ENCODE peak calls at places on chromosomes 4 and X, in seven cellular contexts. L is B cell, T is IMR-90, J is AG10803, H is cardiac muscle cell, X is lower lobe of right lung, C is psoas muscle. E is an unnamed sample.

GRCh38 chrX:3743821-3744439 is 30.5 kb upstream of the PRKX start:
- DNase-seq in L (no peak), T (no peak), J (no peak), H (no peak), X (no peak), C (no peak), E (no peak)

GRCh38 chrX:21400408-21401121 is 26.3 kb downstream of the CNKSR2 start:
- DNase-seq in L (no peak), T (no peak), J (no peak), H (no peak), X (no peak), C (no peak), E (no peak)

GRCh38 chr4:82748781-82749504 is 49.7 kb downstream of the SCD5 start:
- DNase-seq in L (no peak), T (peak; percentile 23), J (no peak), H (peak; percentile 66), X (no peak), C (no peak), E (no peak)

GRCh38 chrX:70262952-70263567 is 3.1 kb upstream of the P2RY4 start:
- DNase-seq in L (no peak), T (peak; percentile 28), J (peak; percentile 19), H (peak; percentile 48), X (no peak), C (no peak), E (peak; percentile 59)

GRCh38 chrX:13607996-13608365 is 38.6 kb downstream of the EGFL6 start:
- DNase-seq in L (no peak), T (no peak), J (no peak), H (no peak), X (no peak), C (no peak), E (no peak)

GRCh38 chr4:14379148-14379547 is 623.1 kb upstream of the CPEB2 start:
- DNase-seq in L (no peak), T (no peak), J (no peak), H (no peak), X (no peak), C (no peak), E (no peak)

GRCh38 chr4:120155287-120155686 is 88.6 kb upstream of the MAD2L1 start:
- DNase-seq in L (no peak), T (no peak), J (peak; percentile 15), H (no peak), X (no peak), C (no peak), E (no peak)

GRCh38 chr4:122783301-122784215 is 43.1 kb upstream of the FGF2 start:
- DNase-seq in L (no peak), T (peak; percentile 87), J (peak; percentile 99), H (peak; percentile 94), X (peak; percentile 55), C (peak; percentile 48), E (peak; percentile 82)

GRCh38 chrX:56281789-56282188 is 49.6 kb downstream of the KLF8 start:
- DNase-seq in L (no peak), T (peak; percentile 16), J (peak; percentile 13), H (peak; percentile 36), X (no peak), C (no peak), E (no peak)

GRCh38 chr4:128386761-128387599 is 99.4 kb upstream of the PGRMC2 start:
- DNase-seq in L (no peak), T (peak; percentile 97), J (peak; percentile 99), H (peak; percentile 97), X (peak; percentile 75), C (peak; percentile 93), E (peak; percentile 97)

GRCh38 chrX:40646489-40647306 is 663 bp downstream of the CXorf38 start:
- DNase-seq in L (no peak), T (peak; percentile 43), J (peak; percentile 28), H (peak; percentile 20), X (peak; percentile 66), C (peak; percentile 52), E (peak; percentile 43)

GRCh38 chrX:110836982-110837381 is 41.4 kb upstream of the CHRDL1 start:
- DNase-seq in L (no peak), T (no peak), J (no peak), H (peak; percentile 0), X (no peak), C (no peak), E (no peak)
- TF ChIP-seq CTCF in L (no peak), T (no peak), J (no peak), H (peak; percentile 17), X (no peak), C (no peak), E (no peak)

GRCh38 chr4:118836763-118837507 is 1.0 kb upstream of the SEC24D start:
- DNase-seq in L (no peak), T (no peak), J (no peak), H (no peak), X (no peak), C (no peak), E (no peak)

GRCh38 chr4:118834070-118834469 is 1.9 kb downstream of the SEC24D start:
- DNase-seq in L (no peak), T (no peak), J (no peak), H (peak; percentile 29), X (no peak), C (no peak), E (no peak)

GRCh38 chr4:118834960-118835895 is 698 bp downstream of the SEC24D start:
- DNase-seq in L (peak; percentile 57), T (peak; percentile 94), J (peak; percentile 90), H (peak; percentile 88), X (peak; percentile 78), C (peak; percentile 65), E (peak; percentile 88)

GRCh38 chr4:118833192-118833820 is 2.6 kb downstream of the SEC24D start:
- DNase-seq in L (no peak), T (no peak), J (no peak), H (no peak), X (no peak), C (no peak), E (no peak)

DNA sequence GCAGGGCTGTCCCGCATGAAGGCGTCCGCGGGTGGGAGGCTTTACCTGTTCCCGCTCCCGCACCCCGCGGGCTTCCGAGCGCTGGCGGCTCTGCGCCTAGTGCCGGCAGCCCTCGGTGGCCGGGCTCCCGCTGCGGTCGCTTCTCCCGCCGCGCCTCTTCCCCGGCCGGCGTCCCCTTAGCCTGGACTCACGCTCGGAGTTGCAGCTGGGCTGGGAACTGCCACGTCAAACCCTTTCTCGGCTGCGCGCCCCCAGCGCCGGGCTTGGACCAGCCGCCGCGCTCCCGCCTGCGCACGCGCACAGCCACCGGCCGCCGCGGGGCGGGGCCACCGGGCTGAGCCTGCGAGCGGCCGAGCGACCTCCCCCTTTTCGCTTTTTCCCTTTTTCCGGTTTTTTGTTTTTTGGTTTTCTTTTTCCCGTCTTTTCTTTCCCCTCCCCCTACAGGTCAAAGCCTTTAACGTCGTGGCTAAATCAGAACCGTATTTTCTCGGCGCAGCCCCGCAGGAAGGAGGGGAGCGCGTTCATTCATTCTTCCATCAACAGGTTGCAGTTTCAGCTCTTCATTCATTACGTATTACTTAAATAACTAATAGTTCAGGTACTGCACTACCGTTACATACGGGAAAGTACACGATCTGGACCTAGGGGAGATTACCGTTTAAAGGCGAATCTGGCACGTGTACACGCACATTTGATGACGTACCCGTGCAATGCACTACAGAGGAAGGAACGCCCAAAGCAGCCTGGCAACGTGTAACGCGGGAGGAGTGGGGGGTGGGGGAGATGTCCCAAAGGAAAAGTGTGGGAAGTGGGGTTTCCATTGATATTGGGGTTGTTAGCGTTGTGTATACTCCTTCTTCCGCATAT is at the start of gene SEC24D:
- DNase-seq in L (peak; percentile 80), T (peak; percentile 87), J (peak; percentile 85), H (peak; percentile 92), X (peak; percentile 92), C (peak; percentile 92), E (peak; percentile 84)
- TF ChIP-seq CTCF in L (peak; percentile 11), T (peak; percentile 12), J (no peak), H (no peak), X (peak; percentile 24), C (no peak), E (no peak)

DNA sequence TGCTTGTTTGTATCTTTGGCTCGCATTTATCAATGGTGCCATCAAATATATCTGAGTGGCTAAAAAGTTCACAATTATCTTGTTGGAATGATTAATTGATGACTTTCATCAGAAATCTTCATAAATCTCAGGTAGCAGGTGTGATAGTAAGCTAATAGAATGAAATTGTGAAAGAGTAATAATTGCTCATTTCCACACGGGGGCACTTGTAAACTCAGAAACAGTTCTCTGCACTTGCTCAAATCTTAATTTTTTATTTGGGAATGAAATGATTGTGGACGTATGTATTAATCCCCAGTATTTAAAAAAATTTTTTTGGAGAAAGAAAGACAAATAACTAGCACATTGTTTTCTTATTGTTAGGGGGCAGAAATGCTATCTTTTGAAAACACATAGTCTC is 132.8 kb downstream of the DTHD1 start:
- DNase-seq in L (no peak), T (no peak), J (no peak), H (no peak), X (no peak), C (no peak), E (no peak)
- TF ChIP-seq CTCF in L (no peak), T (no peak), J (no peak), H (no peak), X (peak; percentile 26), C (no peak), E (peak; percentile 24)

GRCh38 chr4:111046811-111047210 is 423.9 kb upstream of the PITX2 start:
- DNase-seq in L (no peak), T (no peak), J (no peak), H (no peak), X (no peak), C (no peak), E (no peak)

GRCh38 chr4:111043286-111043685 is 420.4 kb upstream of the PITX2 start:
- DNase-seq in L (no peak), T (no peak), J (no peak), H (no peak), X (no peak), C (no peak), E (no peak)

GRCh38 chr4:111040904-111041303 is 418.0 kb upstream of the PITX2 start:
- DNase-seq in L (no peak), T (no peak), J (no peak), H (no peak), X (no peak), C (no peak), E (no peak)

GRCh38 chr4:111048316-111048715 is 425.4 kb upstream of the PITX2 start:
- DNase-seq in L (no peak), T (no peak), J (no peak), H (no peak), X (no peak), C (no peak), E (no peak)

DNA sequence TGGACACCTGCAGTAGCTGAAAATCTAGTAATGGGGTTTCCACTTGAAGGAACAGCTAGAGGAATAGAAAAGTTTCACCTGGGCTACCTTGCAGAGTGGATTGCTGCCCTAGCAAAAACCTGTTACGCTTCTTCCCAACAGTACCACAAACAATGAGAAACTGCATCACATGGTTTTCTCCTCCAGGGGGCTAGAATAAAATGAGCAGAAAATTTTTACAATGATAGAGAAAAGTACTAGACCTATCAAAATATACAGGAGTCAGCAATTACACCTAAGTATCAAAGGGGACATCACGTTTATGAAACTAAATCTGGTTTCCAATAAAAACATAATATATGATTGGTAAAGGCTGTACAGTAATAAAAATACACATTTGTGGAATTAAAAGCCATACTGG is 423.1 kb upstream of the PITX2 start:
- DNase-seq in L (no peak), T (no peak), J (no peak), H (no peak), X (no peak), C (no peak), E (no peak)
- TF ChIP-seq CTCF in L (no peak), T (no peak), J (no peak), H (no peak), X (no peak), C (no peak), E (no peak)